ENCODE peak calls at places on chromosomes 3 and 15, in seven cellular contexts. One of them, this sample, is unnamed.

GRCh38 chr3:191688756-191689433 is 227.9 kb downstream of the PYDC2 start:
- DNase-seq in A549: no peak
- DNase-seq in stomach: no peak
- DNase-seq in sigmoid colon: no peak
- DNase-seq in transverse colon: no peak
- DNase-seq in NB4: no peak
- DNase-seq in ovary: no peak
- DNase-seq in this sample: no peak

GRCh38 chr3:109353057-109353456 is 15.7 kb upstream of the DPPA4 start:
- DNase-seq in A549: peak
- DNase-seq in stomach: no peak
- DNase-seq in sigmoid colon: no peak
- DNase-seq in transverse colon: no peak
- DNase-seq in NB4: no peak
- DNase-seq in ovary: no peak
- DNase-seq in this sample: no peak

GRCh38 chr3:172616061-172616461 is 92.8 kb upstream of the TNFSF10 start:
- DNase-seq in A549: no peak
- DNase-seq in stomach: no peak
- DNase-seq in sigmoid colon: no peak
- DNase-seq in transverse colon: no peak
- DNase-seq in NB4: no peak
- DNase-seq in ovary: no peak
- DNase-seq in this sample: no peak

GRCh38 chr15:57505949-57506391 is 85.7 kb upstream of the MYZAP start:
- DNase-seq in A549: peak
- DNase-seq in stomach: peak
- DNase-seq in sigmoid colon: no peak
- DNase-seq in transverse colon: peak
- DNase-seq in NB4: no peak
- DNase-seq in ovary: peak
- DNase-seq in this sample: peak

GRCh38 chr3:141303481-141304223 is 64.7 kb upstream of the ZBTB38 start:
- DNase-seq in A549: peak
- DNase-seq in stomach: peak
- DNase-seq in sigmoid colon: no peak
- DNase-seq in transverse colon: peak
- DNase-seq in NB4: peak
- DNase-seq in ovary: no peak
- DNase-seq in this sample: peak

GRCh38 chr3:187741403-187742350 is 3.6 kb downstream of the BCL6 start:
- DNase-seq in A549: peak
- DNase-seq in stomach: peak
- DNase-seq in sigmoid colon: peak
- DNase-seq in transverse colon: peak
- DNase-seq in NB4: peak
- DNase-seq in ovary: peak
- DNase-seq in this sample: peak

GRCh38 chr15:44535509-44536297 is 1.2 kb upstream of the EIF3J start:
- DNase-seq in A549: peak
- DNase-seq in stomach: no peak
- DNase-seq in sigmoid colon: peak
- DNase-seq in transverse colon: peak
- DNase-seq in NB4: peak
- DNase-seq in ovary: peak
- DNase-seq in this sample: no peak

GRCh38 chr3:79497447-79498111 is 270.2 kb downstream of the ROBO1 start:
- DNase-seq in A549: no peak
- DNase-seq in stomach: no peak
- DNase-seq in sigmoid colon: no peak
- DNase-seq in transverse colon: no peak
- DNase-seq in NB4: peak
- DNase-seq in ovary: no peak
- DNase-seq in this sample: no peak

GRCh38 chr3:45105855-45106655 is 40.1 kb downstream of the CDCP1 start:
- DNase-seq in A549: no peak
- DNase-seq in stomach: no peak
- DNase-seq in sigmoid colon: no peak
- DNase-seq in transverse colon: no peak
- DNase-seq in NB4: peak
- DNase-seq in ovary: no peak
- DNase-seq in this sample: peak

GRCh38 chr3:103613738-103614137 is 1178.9 kb downstream of the ZPLD1 start:
- DNase-seq in A549: no peak
- DNase-seq in stomach: no peak
- DNase-seq in sigmoid colon: no peak
- DNase-seq in transverse colon: no peak
- DNase-seq in NB4: no peak
- DNase-seq in ovary: no peak
- DNase-seq in this sample: no peak

GRCh38 chr15:26872206-26872605 is 5.3 kb downstream of the GABRA5 start:
- DNase-seq in A549: no peak
- DNase-seq in stomach: no peak
- DNase-seq in sigmoid colon: no peak
- DNase-seq in transverse colon: no peak
- DNase-seq in NB4: no peak
- DNase-seq in ovary: no peak
- DNase-seq in this sample: no peak
- H3K4me3 ChIP-seq in A549: no peak
- H3K4me3 ChIP-seq in stomach: no peak
- H3K4me3 ChIP-seq in sigmoid colon: no peak
- H3K4me3 ChIP-seq in transverse colon: no peak
- H3K4me3 ChIP-seq in NB4: no peak
- H3K4me3 ChIP-seq in ovary: no peak
- H3K4me3 ChIP-seq in this sample: no peak

DNA sequence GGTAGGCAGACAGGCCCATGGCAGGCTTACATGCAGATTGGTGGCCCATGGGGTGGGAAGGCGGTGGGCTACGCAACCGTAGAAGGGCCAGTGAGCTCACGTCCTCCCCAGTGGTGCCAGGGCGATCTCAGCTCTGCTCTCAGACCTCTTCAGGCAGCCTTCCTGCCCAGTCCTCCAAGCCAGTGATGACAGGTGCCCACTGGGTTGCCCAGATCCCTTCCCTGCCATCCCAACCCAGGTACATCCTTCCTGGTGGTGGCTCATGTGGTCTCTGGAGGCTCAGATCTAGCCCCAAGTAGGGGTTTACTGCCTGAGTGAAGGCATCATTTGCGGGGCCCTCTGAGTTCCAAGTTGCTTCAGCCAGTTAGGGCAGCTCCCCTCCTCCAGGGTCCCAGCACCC is 2.4 kb upstream of the DNAJB8 start:
- DNase-seq in A549: no peak
- DNase-seq in stomach: no peak
- DNase-seq in sigmoid colon: no peak
- DNase-seq in transverse colon: no peak
- DNase-seq in NB4: no peak
- DNase-seq in ovary: no peak
- DNase-seq in this sample: no peak
- TF ChIP-seq POLR2A in A549: no peak
- TF ChIP-seq POLR2A in stomach: no peak
- TF ChIP-seq POLR2A in sigmoid colon: no peak
- TF ChIP-seq POLR2A in transverse colon: no peak
- TF ChIP-seq POLR2A in NB4: no peak
- TF ChIP-seq POLR2A in ovary: no peak
- TF ChIP-seq POLR2A in this sample: no peak

DNA sequence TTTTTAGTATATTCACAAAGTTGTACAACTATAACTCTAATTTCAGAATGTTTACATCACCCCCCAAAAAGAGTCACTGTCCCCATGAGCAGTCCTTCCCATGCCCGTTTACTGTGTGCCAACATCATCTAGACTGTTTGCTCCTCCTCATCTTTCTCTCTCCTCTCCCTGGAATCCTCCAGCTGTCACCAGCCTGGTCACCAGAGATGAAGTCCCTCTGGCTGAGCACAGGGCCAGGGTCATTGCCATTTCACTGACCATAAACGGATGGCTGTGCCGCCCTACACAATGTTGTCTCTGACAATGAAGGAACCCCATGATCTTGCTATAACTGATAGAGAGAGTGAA is 45.2 kb downstream of the C2CD4B start:
- DNase-seq in A549: no peak
- DNase-seq in stomach: no peak
- DNase-seq in sigmoid colon: no peak
- DNase-seq in transverse colon: no peak
- DNase-seq in NB4: no peak
- DNase-seq in ovary: no peak
- DNase-seq in this sample: no peak
- H3K4me3 ChIP-seq in A549: no peak
- H3K4me3 ChIP-seq in stomach: no peak
- H3K4me3 ChIP-seq in sigmoid colon: no peak
- H3K4me3 ChIP-seq in transverse colon: no peak
- H3K4me3 ChIP-seq in NB4: no peak
- H3K4me3 ChIP-seq in ovary: no peak
- H3K4me3 ChIP-seq in this sample: no peak

GRCh38 chr3:52246728-52247454 is 1.3 kb downstream of the PPM1M start:
- DNase-seq in A549: no peak
- DNase-seq in stomach: no peak
- DNase-seq in sigmoid colon: no peak
- DNase-seq in transverse colon: no peak
- DNase-seq in NB4: peak
- DNase-seq in ovary: no peak
- DNase-seq in this sample: no peak

GRCh38 chr3:52247455-52248164 is 2.1 kb downstream of the PPM1M start:
- DNase-seq in A549: no peak
- DNase-seq in stomach: no peak
- DNase-seq in sigmoid colon: no peak
- DNase-seq in transverse colon: no peak
- DNase-seq in NB4: peak
- DNase-seq in ovary: no peak
- DNase-seq in this sample: peak

GRCh38 chr3:52244061-52244628 is 1.4 kb upstream of the PPM1M start:
- DNase-seq in A549: no peak
- DNase-seq in stomach: peak
- DNase-seq in sigmoid colon: peak
- DNase-seq in transverse colon: peak
- DNase-seq in NB4: peak
- DNase-seq in ovary: peak
- DNase-seq in this sample: peak

GRCh38 chr3:52246264-52246620 is 683 bp downstream of the PPM1M start:
- DNase-seq in A549: no peak
- DNase-seq in stomach: no peak
- DNase-seq in sigmoid colon: no peak
- DNase-seq in transverse colon: no peak
- DNase-seq in NB4: peak
- DNase-seq in ovary: no peak
- DNase-seq in this sample: no peak

GRCh38 chr3:52245322-52246263 is at the start of gene PPM1M:
- DNase-seq in A549: peak
- DNase-seq in stomach: peak
- DNase-seq in sigmoid colon: peak
- DNase-seq in transverse colon: peak
- DNase-seq in NB4: peak
- DNase-seq in ovary: peak
- DNase-seq in this sample: peak
- TF ChIP-seq POLR2A in A549: peak
- TF ChIP-seq POLR2A in stomach: no peak
- TF ChIP-seq POLR2A in sigmoid colon: no peak
- TF ChIP-seq POLR2A in transverse colon: no peak
- TF ChIP-seq POLR2A in NB4: no peak
- TF ChIP-seq POLR2A in ovary: no peak
- TF ChIP-seq POLR2A in this sample: no peak

DNA sequence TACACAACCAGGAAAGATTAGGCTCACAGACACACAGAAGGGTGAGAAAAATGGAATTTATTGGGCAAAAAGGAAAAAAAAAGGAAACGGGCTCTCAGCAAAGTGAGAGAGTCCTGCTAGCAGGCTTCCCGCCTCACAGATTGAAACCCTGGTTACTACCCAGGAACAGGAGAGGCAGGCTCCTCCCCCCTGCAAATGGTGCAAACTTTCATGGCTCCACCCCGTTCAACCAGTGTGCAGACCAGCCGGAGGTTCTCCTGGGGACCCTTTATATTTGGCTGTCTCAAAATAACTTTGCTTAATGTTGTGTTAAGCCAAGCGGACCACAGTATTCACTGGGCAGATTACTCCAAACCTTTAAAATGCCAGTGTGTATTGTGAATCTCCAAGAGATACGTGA is 40.3 kb downstream of the IL1RAP start:
- DNase-seq in A549: no peak
- DNase-seq in stomach: no peak
- DNase-seq in sigmoid colon: no peak
- DNase-seq in transverse colon: no peak
- DNase-seq in NB4: no peak
- DNase-seq in ovary: no peak
- DNase-seq in this sample: no peak
- H3K4me3 ChIP-seq in A549: no peak
- H3K4me3 ChIP-seq in stomach: no peak
- H3K4me3 ChIP-seq in sigmoid colon: no peak
- H3K4me3 ChIP-seq in transverse colon: no peak
- H3K4me3 ChIP-seq in NB4: no peak
- H3K4me3 ChIP-seq in ovary: no peak
- H3K4me3 ChIP-seq in this sample: no peak

GRCh38 chr3:150635076-150635475 is 32.0 kb downstream of the SELENOT start:
- DNase-seq in A549: no peak
- DNase-seq in stomach: no peak
- DNase-seq in sigmoid colon: no peak
- DNase-seq in transverse colon: no peak
- DNase-seq in NB4: peak
- DNase-seq in ovary: no peak
- DNase-seq in this sample: no peak

GRCh38 chr3:150636258-150636657 is 33.1 kb downstream of the SELENOT start:
- DNase-seq in A549: no peak
- DNase-seq in stomach: no peak
- DNase-seq in sigmoid colon: no peak
- DNase-seq in transverse colon: no peak
- DNase-seq in NB4: no peak
- DNase-seq in ovary: no peak
- DNase-seq in this sample: no peak

GRCh38 chr3:150627557-150627956 is 24.4 kb downstream of the SELENOT start:
- DNase-seq in A549: no peak
- DNase-seq in stomach: no peak
- DNase-seq in sigmoid colon: no peak
- DNase-seq in transverse colon: no peak
- DNase-seq in NB4: no peak
- DNase-seq in ovary: no peak
- DNase-seq in this sample: no peak

GRCh38 chr3:150635526-150635925 is 32.4 kb downstream of the SELENOT start:
- DNase-seq in A549: no peak
- DNase-seq in stomach: no peak
- DNase-seq in sigmoid colon: no peak
- DNase-seq in transverse colon: no peak
- DNase-seq in NB4: peak
- DNase-seq in ovary: no peak
- DNase-seq in this sample: no peak

GRCh38 chr3:150631515-150632221 is 28.5 kb downstream of the SELENOT start:
- DNase-seq in A549: no peak
- DNase-seq in stomach: no peak
- DNase-seq in sigmoid colon: no peak
- DNase-seq in transverse colon: no peak
- DNase-seq in NB4: no peak
- DNase-seq in ovary: no peak
- DNase-seq in this sample: no peak
- TF ChIP-seq POLR2A in A549: no peak
- TF ChIP-seq POLR2A in stomach: no peak
- TF ChIP-seq POLR2A in sigmoid colon: no peak
- TF ChIP-seq POLR2A in transverse colon: no peak
- TF ChIP-seq POLR2A in NB4: no peak
- TF ChIP-seq POLR2A in ovary: no peak
- TF ChIP-seq POLR2A in this sample: no peak

GRCh38 chr15:90320062-90320884 is 31.8 kb upstream of the ZNF774 start:
- DNase-seq in A549: peak
- DNase-seq in stomach: peak
- DNase-seq in sigmoid colon: peak
- DNase-seq in transverse colon: peak
- DNase-seq in NB4: peak
- DNase-seq in ovary: peak
- DNase-seq in this sample: peak
- H3K4me3 ChIP-seq in A549: no peak
- H3K4me3 ChIP-seq in stomach: no peak
- H3K4me3 ChIP-seq in sigmoid colon: no peak
- H3K4me3 ChIP-seq in transverse colon: no peak
- H3K4me3 ChIP-seq in NB4: no peak
- H3K4me3 ChIP-seq in ovary: no peak
- H3K4me3 ChIP-seq in this sample: no peak